ENCODE peak calls at places on chromosomes 13 and 19, in six cellular contexts. One of them, this sample, is unnamed.

GRCh38 chr19:491146-491741 is 5.0 kb upstream of the MADCAM1 start:
- DNase-seq in transverse colon: no peak
- DNase-seq in LNCaP clone FGC: no peak
- DNase-seq in cardiac fibroblast: peak
- DNase-seq in Peyer's patch: no peak
- DNase-seq in body of pancreas: no peak
- DNase-seq in this sample: peak

GRCh38 chr19:13069415-13070369 is 33.0 kb downstream of the LYL1 start:
- DNase-seq in transverse colon: no peak
- DNase-seq in LNCaP clone FGC: no peak
- DNase-seq in cardiac fibroblast: no peak
- DNase-seq in Peyer's patch: no peak
- DNase-seq in body of pancreas: no peak
- DNase-seq in this sample: no peak

GRCh38 chr19:45032421-45032820 is 6.4 kb upstream of the CLASRP start:
- DNase-seq in transverse colon: no peak
- DNase-seq in LNCaP clone FGC: no peak
- DNase-seq in cardiac fibroblast: no peak
- DNase-seq in Peyer's patch: no peak
- DNase-seq in body of pancreas: no peak
- DNase-seq in this sample: no peak

GRCh38 chr13:49419292-49419691 is 24.6 kb downstream of the CAB39L start:
- DNase-seq in transverse colon: no peak
- DNase-seq in LNCaP clone FGC: no peak
- DNase-seq in cardiac fibroblast: peak
- DNase-seq in Peyer's patch: no peak
- DNase-seq in body of pancreas: no peak
- DNase-seq in this sample: no peak

GRCh38 chr13:79909664-79910063 is 428.7 kb downstream of the NDFIP2 start:
- DNase-seq in transverse colon: no peak
- DNase-seq in LNCaP clone FGC: no peak
- DNase-seq in cardiac fibroblast: no peak
- DNase-seq in Peyer's patch: no peak
- DNase-seq in body of pancreas: no peak
- DNase-seq in this sample: no peak

GRCh38 chr13:80235131-80235530 is 105.8 kb downstream of the SPRY2 start:
- DNase-seq in transverse colon: no peak
- DNase-seq in LNCaP clone FGC: no peak
- DNase-seq in cardiac fibroblast: no peak
- DNase-seq in Peyer's patch: no peak
- DNase-seq in body of pancreas: no peak
- DNase-seq in this sample: peak

GRCh38 chr13:95535243-95535642 is 17.3 kb upstream of the CLDN10 start:
- DNase-seq in transverse colon: no peak
- DNase-seq in LNCaP clone FGC: peak
- DNase-seq in cardiac fibroblast: peak
- DNase-seq in Peyer's patch: no peak
- DNase-seq in body of pancreas: peak
- DNase-seq in this sample: peak

GRCh38 chr13:72149701-72150100 is 282.7 kb upstream of the DACH1 start:
- DNase-seq in transverse colon: no peak
- DNase-seq in LNCaP clone FGC: no peak
- DNase-seq in cardiac fibroblast: no peak
- DNase-seq in Peyer's patch: no peak
- DNase-seq in body of pancreas: peak
- DNase-seq in this sample: no peak

GRCh38 chr13:95643814-95644598 is 500 bp downstream of the DZIP1 start:
- DNase-seq in transverse colon: no peak
- DNase-seq in LNCaP clone FGC: no peak
- DNase-seq in cardiac fibroblast: peak
- DNase-seq in Peyer's patch: no peak
- DNase-seq in body of pancreas: peak
- DNase-seq in this sample: peak

GRCh38 chr13:51590966-51591627 is 6.8 kb downstream of the WDFY2 start:
- DNase-seq in transverse colon: no peak
- DNase-seq in LNCaP clone FGC: peak
- DNase-seq in cardiac fibroblast: peak
- DNase-seq in Peyer's patch: no peak
- DNase-seq in body of pancreas: peak
- DNase-seq in this sample: peak

GRCh38 chr13:43786766-43787517 is at the start of gene ENOX1:
- DNase-seq in transverse colon: peak
- DNase-seq in LNCaP clone FGC: no peak
- DNase-seq in cardiac fibroblast: peak
- DNase-seq in Peyer's patch: peak
- DNase-seq in body of pancreas: peak
- DNase-seq in this sample: peak

GRCh38 chr13:71867101-71867814 is at the start of gene DACH1:
- DNase-seq in transverse colon: peak
- DNase-seq in LNCaP clone FGC: no peak
- DNase-seq in cardiac fibroblast: peak
- DNase-seq in Peyer's patch: peak
- DNase-seq in body of pancreas: peak
- DNase-seq in this sample: peak

GRCh38 chr13:25840261-25840660 is 211.6 kb downstream of the SHISA2 start:
- DNase-seq in transverse colon: no peak
- DNase-seq in LNCaP clone FGC: no peak
- DNase-seq in cardiac fibroblast: no peak
- DNase-seq in Peyer's patch: no peak
- DNase-seq in body of pancreas: no peak
- DNase-seq in this sample: no peak

GRCh38 chr13:23025848-23026608 is 154.8 kb upstream of the SGCG start:
- DNase-seq in transverse colon: no peak
- DNase-seq in LNCaP clone FGC: no peak
- DNase-seq in cardiac fibroblast: no peak
- DNase-seq in Peyer's patch: no peak
- DNase-seq in body of pancreas: no peak
- DNase-seq in this sample: no peak

GRCh38 chr13:20390526-20391175 is 135.0 kb downstream of the CRYL1 start:
- DNase-seq in transverse colon: no peak
- DNase-seq in LNCaP clone FGC: no peak
- DNase-seq in cardiac fibroblast: no peak
- DNase-seq in Peyer's patch: no peak
- DNase-seq in body of pancreas: no peak
- DNase-seq in this sample: no peak

GRCh38 chr13:61410669-61411297 is 4.9 kb downstream of the PCDH20 start:
- DNase-seq in transverse colon: no peak
- DNase-seq in LNCaP clone FGC: no peak
- DNase-seq in cardiac fibroblast: peak
- DNase-seq in Peyer's patch: no peak
- DNase-seq in body of pancreas: no peak
- DNase-seq in this sample: peak

GRCh38 chr13:24605923-24606372 is 74.3 kb upstream of the ATP12A start:
- DNase-seq in transverse colon: no peak
- DNase-seq in LNCaP clone FGC: peak
- DNase-seq in cardiac fibroblast: peak
- DNase-seq in Peyer's patch: no peak
- DNase-seq in body of pancreas: no peak
- DNase-seq in this sample: peak

GRCh38 chr19:3945838-3946237 is 13.0 kb downstream of the NMRK2 start:
- DNase-seq in transverse colon: no peak
- DNase-seq in LNCaP clone FGC: no peak
- DNase-seq in cardiac fibroblast: peak
- DNase-seq in Peyer's patch: no peak
- DNase-seq in body of pancreas: no peak
- DNase-seq in this sample: peak

GRCh38 chr13:82772802-82773201 is 1109.5 kb downstream of the SLITRK1 start:
- DNase-seq in transverse colon: no peak
- DNase-seq in LNCaP clone FGC: no peak
- DNase-seq in cardiac fibroblast: peak
- DNase-seq in Peyer's patch: no peak
- DNase-seq in body of pancreas: no peak
- DNase-seq in this sample: peak

GRCh38 chr13:76982051-76982450 is 9.8 kb upstream of the CLN5 start:
- DNase-seq in transverse colon: no peak
- DNase-seq in LNCaP clone FGC: no peak
- DNase-seq in cardiac fibroblast: no peak
- DNase-seq in Peyer's patch: no peak
- DNase-seq in body of pancreas: no peak
- DNase-seq in this sample: no peak

GRCh38 chr13:113506871-113507388 is 16.4 kb upstream of the DCUN1D2 start:
- DNase-seq in transverse colon: no peak
- DNase-seq in LNCaP clone FGC: no peak
- DNase-seq in cardiac fibroblast: no peak
- DNase-seq in Peyer's patch: no peak
- DNase-seq in body of pancreas: no peak
- DNase-seq in this sample: no peak

GRCh38 chr19:11373166-11373884 is 1.1 kb upstream of the SWSAP1 start:
- DNase-seq in transverse colon: no peak
- DNase-seq in LNCaP clone FGC: no peak
- DNase-seq in cardiac fibroblast: peak
- DNase-seq in Peyer's patch: no peak
- DNase-seq in body of pancreas: peak
- DNase-seq in this sample: peak

GRCh38 chr13:29909975-29910674 is 59.7 kb upstream of the UBL3 start:
- DNase-seq in transverse colon: no peak
- DNase-seq in LNCaP clone FGC: no peak
- DNase-seq in cardiac fibroblast: peak
- DNase-seq in Peyer's patch: no peak
- DNase-seq in body of pancreas: no peak
- DNase-seq in this sample: peak

GRCh38 chr13:74132152-74132767 is 1.9 kb downstream of the KLF12 start:
- DNase-seq in transverse colon: no peak
- DNase-seq in LNCaP clone FGC: no peak
- DNase-seq in cardiac fibroblast: peak
- DNase-seq in Peyer's patch: no peak
- DNase-seq in body of pancreas: no peak
- DNase-seq in this sample: peak

DNA sequence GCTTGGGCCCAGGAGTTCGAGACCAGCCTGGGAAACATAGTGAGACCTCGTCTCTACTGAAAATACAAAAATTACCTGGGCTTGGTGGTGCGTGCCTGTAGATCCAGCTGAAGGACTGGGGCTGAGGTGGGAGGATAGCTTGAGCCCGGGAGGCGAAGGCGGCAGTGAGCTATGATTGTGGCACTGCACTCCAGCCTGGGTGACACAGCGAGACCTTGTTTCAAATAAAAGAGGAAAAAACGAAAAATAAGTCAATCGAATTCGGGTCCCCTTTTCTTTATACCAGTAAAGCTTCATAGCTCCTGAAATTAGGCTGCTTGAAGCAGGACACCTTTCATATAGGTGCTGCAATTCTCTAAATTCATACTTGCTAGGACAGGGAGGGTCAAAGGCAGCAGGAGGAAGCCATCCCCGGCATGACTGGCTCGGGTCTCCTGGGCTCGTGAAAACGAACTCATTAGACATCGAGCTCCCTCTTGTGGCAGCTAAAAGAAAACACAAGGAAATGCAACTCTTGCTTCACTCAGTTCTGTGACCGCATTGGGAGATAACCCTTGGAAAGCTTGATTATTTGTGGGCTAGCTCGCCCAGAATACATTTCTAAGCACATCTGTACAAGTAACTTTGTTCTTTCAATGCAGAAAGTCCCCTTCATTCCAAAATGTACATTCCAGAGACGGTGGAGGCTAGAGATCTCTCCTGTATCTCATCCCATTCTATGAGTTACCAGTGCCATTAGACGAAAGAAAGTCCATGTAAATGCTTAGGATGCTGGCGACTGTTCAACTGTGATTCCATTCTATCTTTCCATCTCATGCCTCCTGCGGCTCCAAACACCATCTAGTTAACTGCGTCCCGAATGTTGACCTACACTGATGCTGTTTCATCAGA is 16.8 kb downstream of the FPR2 start:
- DNase-seq in transverse colon: peak
- DNase-seq in LNCaP clone FGC: peak
- DNase-seq in cardiac fibroblast: peak
- DNase-seq in Peyer's patch: no peak
- DNase-seq in body of pancreas: peak
- DNase-seq in this sample: peak
- TF ChIP-seq CTCF in transverse colon: peak
- TF ChIP-seq CTCF in LNCaP clone FGC: peak
- TF ChIP-seq CTCF in cardiac fibroblast: peak
- TF ChIP-seq CTCF in Peyer's patch: peak
- TF ChIP-seq CTCF in body of pancreas: peak
- TF ChIP-seq CTCF in this sample: peak

GRCh38 chr13:75744127-75744526 is 108.0 kb downstream of the LMO7 start:
- DNase-seq in transverse colon: no peak
- DNase-seq in LNCaP clone FGC: no peak
- DNase-seq in cardiac fibroblast: peak
- DNase-seq in Peyer's patch: no peak
- DNase-seq in body of pancreas: no peak
- DNase-seq in this sample: no peak
- H3K4me3 ChIP-seq in transverse colon: no peak
- H3K4me3 ChIP-seq in LNCaP clone FGC: no peak
- H3K4me3 ChIP-seq in cardiac fibroblast: no peak
- H3K4me3 ChIP-seq in Peyer's patch: no peak
- H3K4me3 ChIP-seq in body of pancreas: no peak
- H3K4me3 ChIP-seq in this sample: no peak

DNA sequence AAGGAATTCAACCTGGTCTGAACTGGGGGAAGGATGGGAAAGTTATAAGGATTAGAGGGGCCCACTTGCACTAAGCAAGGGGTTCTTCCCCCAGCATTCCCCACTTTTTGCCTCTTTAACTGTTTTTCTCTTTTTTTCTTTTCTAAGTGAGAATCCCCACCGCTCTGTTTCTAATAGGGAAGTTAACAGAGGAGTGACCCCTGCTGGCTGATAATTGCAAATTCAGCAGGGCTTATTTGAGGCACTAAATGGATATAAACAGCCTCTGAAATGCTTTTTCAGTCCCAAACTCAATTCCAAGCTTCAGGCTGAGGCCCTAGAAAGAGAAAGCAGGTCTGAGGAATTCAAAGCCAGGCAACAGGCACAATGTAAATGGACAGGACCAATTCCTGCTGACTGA is 38.2 kb upstream of the CEACAM21 start:
- DNase-seq in transverse colon: no peak
- DNase-seq in LNCaP clone FGC: no peak
- DNase-seq in cardiac fibroblast: peak
- DNase-seq in Peyer's patch: no peak
- DNase-seq in body of pancreas: no peak
- DNase-seq in this sample: peak
- TF ChIP-seq CTCF in transverse colon: peak
- TF ChIP-seq CTCF in LNCaP clone FGC: peak
- TF ChIP-seq CTCF in cardiac fibroblast: peak
- TF ChIP-seq CTCF in Peyer's patch: peak
- TF ChIP-seq CTCF in body of pancreas: no peak
- TF ChIP-seq CTCF in this sample: peak

DNA sequence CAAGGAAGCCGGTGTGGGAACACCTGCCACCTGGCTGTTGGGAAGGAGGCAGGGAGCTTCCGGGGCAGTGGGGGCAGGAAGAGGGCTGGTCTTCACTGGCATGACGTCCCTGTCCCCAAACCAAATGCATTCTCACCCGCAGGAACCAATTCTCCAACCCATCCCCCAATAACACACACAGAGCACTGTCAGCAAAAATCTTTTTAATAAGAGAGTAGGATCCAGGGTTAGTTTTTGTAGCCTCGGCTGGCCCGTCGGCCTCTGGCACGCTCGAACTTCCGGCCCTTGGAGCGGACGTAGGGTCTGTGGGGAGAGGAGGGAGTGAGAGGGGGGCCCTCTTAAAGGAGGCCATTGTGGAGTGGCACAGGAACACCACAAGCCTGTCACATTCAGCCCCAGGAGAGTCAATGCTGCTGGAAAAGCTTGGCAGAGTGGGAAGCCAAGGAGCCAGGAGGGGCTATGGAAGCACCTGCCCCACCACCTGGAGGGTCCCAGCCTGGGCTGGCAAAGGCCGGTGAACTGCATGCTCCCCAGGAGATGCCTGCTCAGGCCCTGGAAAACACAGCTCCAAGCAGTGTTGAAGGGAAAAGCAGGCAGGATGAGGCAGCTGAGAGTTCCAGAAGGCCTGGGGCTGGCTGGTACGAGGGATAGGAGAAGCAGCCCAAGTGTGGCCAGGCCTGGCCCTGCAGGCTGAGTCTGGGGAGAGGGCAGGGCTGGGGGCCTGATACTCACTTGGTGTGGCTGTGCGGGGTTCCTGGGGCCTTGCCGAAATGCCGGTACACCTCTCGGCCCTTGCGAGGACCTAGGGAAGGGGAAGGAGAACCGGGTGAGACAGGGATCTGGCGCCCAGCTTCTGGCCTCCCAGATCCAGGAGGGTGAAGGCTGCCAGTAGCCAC is 517 bp upstream of the FAM83E start:
- DNase-seq in transverse colon: no peak
- DNase-seq in LNCaP clone FGC: no peak
- DNase-seq in cardiac fibroblast: no peak
- DNase-seq in Peyer's patch: peak
- DNase-seq in body of pancreas: no peak
- DNase-seq in this sample: no peak
- H3K4me3 ChIP-seq in transverse colon: peak
- H3K4me3 ChIP-seq in LNCaP clone FGC: no peak
- H3K4me3 ChIP-seq in cardiac fibroblast: no peak
- H3K4me3 ChIP-seq in Peyer's patch: peak
- H3K4me3 ChIP-seq in body of pancreas: no peak
- H3K4me3 ChIP-seq in this sample: no peak